ENCODE peak calls at places on chromosomes 3 and 15, in ten cellular contexts. Z is HCT116, Y is H54, X is IMR-90, C is GM12878, N is sigmoid colon, I is spleen, F is Peyer's patch, G is stomach, K is transverse colon. B is an unnamed sample.

GRCh38 chr15:55775316-55775715 is 32.4 kb upstream of the PRTG start:
- DNase-seq in F (no peak), C (no peak), G (no peak), I (no peak), Z (no peak), Y (no peak), N (no peak), K (no peak), X (no peak), B (no peak)

GRCh38 chr3:122691195-122691594 is 10.6 kb downstream of the PARP14 start:
- DNase-seq in X (peak), G (peak), C (peak), F (no peak), Z (no peak), N (no peak), I (no peak), K (no peak), Y (no peak), B (peak)

GRCh38 chr15:58566029-58566428 is 134.2 kb downstream of the LIPC start:
- DNase-seq in C (no peak), K (no peak), Y (no peak), Z (no peak), X (no peak), F (no peak), N (no peak), I (no peak), G (no peak), B (no peak)

GRCh38 chr3:108818404-108818803 is 4.2 kb upstream of the TRAT1 start:
- DNase-seq in Y (peak), F (peak), K (peak), C (no peak), N (no peak), I (no peak), G (peak), Z (peak), X (peak), B (peak)

GRCh38 chr15:69393831-69394491 is 20.2 kb upstream of the KIF23 start:
- DNase-seq in Z (no peak), K (no peak), Y (no peak), N (no peak), X (no peak), F (no peak), I (no peak), G (no peak), C (no peak), B (no peak)

GRCh38 chr15:59791646-59792208 is 102.6 kb upstream of the BNIP2 start:
- DNase-seq in K (no peak), F (no peak), Y (no peak), X (no peak), G (no peak), I (no peak), Z (no peak), N (no peak), C (no peak), B (no peak)

GRCh38 chr3:5791558-5791957 is 604.1 kb downstream of the EDEM1 start:
- DNase-seq in N (no peak), G (no peak), Y (no peak), F (no peak), X (no peak), Z (no peak), C (no peak), I (no peak), K (no peak), B (no peak)

GRCh38 chr15:86935841-86936240 is 856.2 kb downstream of the AGBL1 start:
- DNase-seq in G (no peak), F (no peak), X (no peak), I (no peak), Z (no peak), N (no peak), C (no peak), Y (no peak), K (no peak), B (no peak)

GRCh38 chr3:114319453-114319852 is 25.6 kb downstream of the TIGIT start:
- DNase-seq in C (no peak), I (no peak), F (no peak), Z (no peak), N (no peak), X (peak), Y (no peak), G (no peak), K (no peak), B (no peak)

GRCh38 chr3:23202203-23202920 is 765 bp upstream of the UBE2E2 start:
- DNase-seq in F (no peak), Y (peak), C (no peak), N (no peak), K (no peak), Z (no peak), G (peak), X (peak), I (no peak), B (peak)

GRCh38 chr3:155805204-155805801 is 775 bp downstream of the C3orf33 start:
- DNase-seq in K (peak), I (no peak), G (peak), Z (peak), N (peak), Y (no peak), C (no peak), X (no peak), F (peak), B (peak)

GRCh38 chr3:119690043-119690656 is 12.7 kb upstream of the CFAP91 start:
- DNase-seq in F (no peak), C (no peak), X (peak), K (no peak), Y (peak), N (no peak), Z (no peak), G (no peak), I (no peak), B (peak)

GRCh38 chr3:194031349-194031748 is 104.6 kb upstream of the HES1 start:
- DNase-seq in Z (no peak), G (no peak), F (no peak), N (no peak), X (no peak), C (no peak), K (no peak), Y (no peak), I (no peak), B (no peak)

GRCh38 chr3:125166581-125166980 is 46.0 kb downstream of the SLC12A8 start:
- DNase-seq in X (peak), Y (no peak), I (no peak), G (no peak), Z (no peak), C (no peak), K (no peak), N (no peak), F (no peak), B (no peak)

GRCh38 chr3:51722362-51722761 is 15.5 kb downstream of the GRM2 start:
- DNase-seq in K (no peak), N (no peak), Y (no peak), X (no peak), F (no peak), G (no peak), C (no peak), I (no peak), Z (peak), B (no peak)

GRCh38 chr15:64855206-64856000 is 13.7 kb downstream of the PLEKHO2 start:
- DNase-seq in Z (no peak), F (no peak), X (peak), G (no peak), K (no peak), I (no peak), C (no peak), N (peak), Y (no peak), B (no peak)

GRCh38 chr15:81113861-81114261 is 20.2 kb upstream of the CFAP161 start:
- DNase-seq in K (no peak), G (no peak), X (peak), Z (no peak), N (no peak), I (no peak), C (no peak), Y (no peak), F (no peak), B (no peak)

GRCh38 chr15:81038975-81039607 is 38.4 kb downstream of the TLNRD1 start:
- DNase-seq in I (no peak), Z (no peak), N (no peak), C (no peak), Y (no peak), K (no peak), G (peak), X (no peak), F (no peak), B (peak)

GRCh38 chr15:48121849-48122248 is 1.1 kb downstream of the SLC24A5 start:
- DNase-seq in G (no peak), Y (no peak), F (no peak), Z (no peak), K (no peak), C (no peak), N (no peak), X (no peak), I (no peak), B (no peak)

GRCh38 chr3:28850186-28850585 is 430.7 kb upstream of the RBMS3 start:
- DNase-seq in N (no peak), X (no peak), Z (no peak), G (no peak), I (no peak), K (no peak), F (no peak), C (no peak), Y (no peak), B (no peak)

GRCh38 chr3:169002689-169003088 is 660.8 kb downstream of the MECOM start:
- DNase-seq in X (no peak), G (no peak), C (no peak), Z (no peak), F (peak), N (no peak), I (no peak), Y (no peak), K (no peak), B (no peak)

GRCh38 chr3:180764481-180764880 is 85.2 kb upstream of the CCDC39 start:
- DNase-seq in Z (no peak), K (no peak), G (no peak), C (no peak), Y (no peak), F (no peak), X (no peak), N (no peak), I (no peak), B (no peak)

GRCh38 chr15:73906346-73907017 is 19.8 kb upstream of the LOXL1 start:
- DNase-seq in K (no peak), Y (no peak), C (no peak), Z (no peak), N (no peak), G (no peak), F (no peak), I (peak), X (peak), B (no peak)

GRCh38 chr3:178618197-178618596 is 82.0 kb downstream of the KCNMB2 start:
- DNase-seq in N (no peak), K (no peak), F (no peak), Z (no peak), I (no peak), X (peak), G (no peak), Y (no peak), C (no peak), B (no peak)

GRCh38 chr15:39887832-39888231 is 32.2 kb downstream of the GPR176 start:
- DNase-seq in Y (no peak), F (peak), C (no peak), I (no peak), N (no peak), X (peak), K (peak), G (peak), Z (peak), B (peak)

GRCh38 chr3:178217479-178217878 is 318.8 kb upstream of the KCNMB2 start:
- DNase-seq in I (no peak), K (no peak), C (no peak), G (no peak), F (no peak), X (no peak), Z (no peak), Y (no peak), N (no peak), B (no peak)

GRCh38 chr15:77030928-77031375 is 36.0 kb downstream of the PSTPIP1 start:
- DNase-seq in Z (no peak), X (no peak), C (no peak), N (peak), I (peak), G (peak), F (peak), K (peak), Y (no peak), B (peak)

GRCh38 chr3:159844801-159845261 is 143.8 kb upstream of the IL12A start:
- DNase-seq in X (no peak), I (no peak), C (no peak), G (no peak), K (no peak), F (no peak), Y (no peak), N (no peak), Z (no peak), B (no peak)

GRCh38 chr15:36644156-36644896 is 64.9 kb downstream of the CDIN1 start:
- DNase-seq in C (no peak), Z (no peak), K (no peak), G (no peak), F (no peak), X (no peak), N (no peak), Y (no peak), I (no peak), B (no peak)

GRCh38 chr15:39454189-39454986 is 126.5 kb upstream of the THBS1 start:
- DNase-seq in X (peak), F (no peak), Z (no peak), Y (no peak), G (no peak), C (no peak), I (no peak), K (no peak), N (no peak), B (no peak)

GRCh38 chr15:60835974-60836373 is 357.0 kb upstream of the ICE2 start:
- DNase-seq in K (no peak), I (no peak), Z (no peak), F (no peak), N (no peak), G (no peak), Y (no peak), X (peak), C (no peak), B (no peak)

GRCh38 chr3:15498461-15499214 is 22.9 kb downstream of the COLQ start:
- DNase-seq in F (no peak), K (no peak), Y (no peak), C (no peak), G (no peak), X (no peak), Z (no peak), I (no peak), N (no peak), B (no peak)

DNA sequence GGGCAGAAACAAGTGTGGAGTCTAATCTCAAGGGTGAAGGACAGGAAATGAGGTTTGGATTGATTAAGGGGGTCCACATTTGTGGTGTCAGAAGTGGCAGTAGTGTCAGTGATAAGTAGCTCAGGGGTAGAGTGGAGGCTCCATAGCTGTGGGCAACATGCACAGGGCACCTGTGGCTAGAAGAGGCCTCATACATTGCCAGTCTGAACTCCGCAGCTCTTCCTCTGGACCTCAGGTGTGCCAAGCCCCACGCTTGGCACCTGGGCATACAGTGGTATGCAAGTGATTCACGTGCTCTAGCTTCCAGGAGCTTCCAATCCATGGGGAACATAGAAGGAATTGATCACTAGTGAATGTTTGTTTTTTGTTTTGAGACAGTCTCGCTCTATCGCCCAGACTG is 4.1 kb upstream of the P4HTM start:
- DNase-seq in K (no peak), C (no peak), Y (no peak), Z (no peak), I (no peak), G (no peak), F (no peak), N (no peak), X (no peak), B (no peak)
- TF ChIP-seq POLR2A in K (no peak), C (no peak), Y (no peak), Z (no peak), I (no peak), G (no peak), F (no peak), N (no peak), X (no peak), B (no peak)

GRCh38 chr15:51731549-51732267 is 5.7 kb downstream of the LYSMD2 start:
- DNase-seq in F (peak), I (no peak), Z (no peak), C (peak), G (peak), X (peak), Y (no peak), K (peak), N (no peak), B (peak)
- TF ChIP-seq POLR2A in F (no peak), I (no peak), Z (no peak), C (peak), G (no peak), X (no peak), Y (no peak), K (no peak), N (no peak), B (peak)

GRCh38 chr15:32029862-32030781 is at the start of gene CHRNA7:
- DNase-seq in C (no peak), G (peak), N (peak), Z (peak), F (peak), I (peak), K (peak), X (peak), Y (peak), B (peak)
- TF ChIP-seq POLR2A in C (peak), G (no peak), N (no peak), Z (peak), F (peak), I (no peak), K (peak), X (no peak), Y (peak), B (peak)

DNA sequence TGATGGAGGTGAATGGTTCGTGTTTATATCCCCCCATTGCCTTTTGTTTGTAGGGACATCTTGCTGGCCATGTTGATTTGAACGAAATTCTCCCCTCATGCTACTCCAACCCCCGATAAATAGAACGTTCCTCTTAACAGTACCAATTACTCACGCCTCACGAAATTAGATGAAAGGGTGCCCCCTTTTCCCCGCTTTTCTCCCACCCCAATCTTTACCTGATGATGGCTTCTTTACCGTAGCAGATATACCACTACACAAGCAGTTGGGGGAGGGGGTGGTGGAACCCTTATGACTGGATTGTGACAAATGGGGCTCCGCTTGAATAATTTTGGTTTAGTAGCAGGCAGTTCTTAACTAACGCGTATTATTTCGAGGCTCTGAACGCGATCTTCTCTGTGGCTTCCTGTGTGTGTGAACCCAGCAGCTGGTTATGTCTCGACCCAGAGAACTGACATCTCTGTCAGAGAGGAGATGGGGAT is 1.1 kb downstream of the PIAS1 start:
- DNase-seq in I (no peak), K (peak), X (peak), F (peak), Y (peak), C (peak), Z (no peak), G (no peak), N (no peak), B (peak)
- TF ChIP-seq POLR2A in I (no peak), K (no peak), X (no peak), F (no peak), Y (no peak), C (peak), Z (no peak), G (no peak), N (no peak), B (no peak)

GRCh38 chr3:46585799-46586693 is 19.9 kb upstream of the LRRC2 start:
- DNase-seq in X (no peak), I (no peak), G (no peak), C (no peak), Y (no peak), Z (no peak), K (no peak), F (no peak), N (no peak), B (peak)

GRCh38 chr3:46586738-46587246 is 20.7 kb upstream of the LRRC2 start:
- DNase-seq in C (no peak), Y (no peak), Z (no peak), K (no peak), F (no peak), G (no peak), I (no peak), N (no peak), X (no peak), B (no peak)

GRCh38 chr3:46579756-46580286 is 13.7 kb upstream of the LRRC2 start:
- DNase-seq in F (no peak), C (no peak), Y (no peak), N (no peak), K (no peak), G (peak), I (no peak), Z (no peak), X (no peak), B (no peak)

GRCh38 chr3:46580675-46581074 is 14.6 kb upstream of the LRRC2 start:
- DNase-seq in I (no peak), G (no peak), C (no peak), Z (no peak), Y (no peak), F (no peak), X (no peak), K (no peak), N (no peak), B (no peak)

GRCh38 chr3:46584598-46585467 is 18.7 kb upstream of the LRRC2 start:
- DNase-seq in Y (no peak), I (no peak), F (no peak), N (no peak), X (no peak), Z (no peak), G (no peak), K (no peak), C (no peak), B (no peak)
- TF ChIP-seq POLR2A in Y (no peak), I (no peak), F (no peak), N (no peak), X (no peak), Z (no peak), G (no peak), K (no peak), C (no peak), B (no peak)

DNA sequence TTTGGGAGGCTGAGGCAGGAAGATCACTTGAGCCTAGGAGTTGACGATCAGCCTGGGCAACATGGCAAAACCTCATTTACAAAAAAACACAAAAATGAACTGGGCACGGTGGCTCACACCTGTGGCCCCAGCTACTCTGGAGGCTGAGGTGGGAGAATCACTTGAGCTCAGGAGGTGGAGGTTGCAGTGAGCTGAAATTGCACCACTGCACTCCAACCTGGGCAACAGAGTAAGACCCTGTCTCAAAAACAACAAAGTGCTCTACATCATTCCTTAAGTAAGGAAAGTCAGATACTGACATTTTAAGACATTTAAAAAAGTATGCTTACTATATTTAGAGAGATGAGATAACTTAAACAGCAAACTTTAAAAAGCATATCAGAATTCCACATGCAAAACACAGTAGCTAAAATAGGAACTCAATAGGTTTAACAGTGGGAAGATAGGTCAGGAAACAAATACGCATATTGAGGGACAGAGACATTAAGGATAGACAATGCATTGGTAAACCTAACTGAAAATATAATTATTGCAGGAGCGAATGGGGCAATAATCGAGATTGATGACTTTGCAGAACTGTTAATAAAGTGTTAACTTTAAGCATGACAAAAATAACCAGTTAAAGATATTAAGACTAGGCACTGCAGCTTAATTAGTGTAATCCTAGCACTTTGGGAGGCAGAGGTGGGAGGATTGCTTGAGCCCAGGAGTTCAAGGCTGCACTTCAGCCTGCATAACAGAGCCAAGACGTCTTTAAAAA is 32.1 kb downstream of the MORF4L1 start:
- DNase-seq in N (no peak), F (no peak), C (no peak), Z (no peak), X (no peak), G (no peak), I (no peak), Y (no peak), K (no peak), B (no peak)
- TF ChIP-seq POLR2A in N (no peak), F (no peak), C (no peak), Z (no peak), X (no peak), G (no peak), I (no peak), Y (no peak), K (no peak), B (no peak)